ENCODE peak calls at places on chromosome X, in ten cellular contexts. N is type B pancreatic cell, V is stromal cell of bone marrow, K is sciatic nerve, E is glutamatergic neuron, Z is T-helper 2 cell, P is NCI-H1105, H is LoVo, Y is fibroblast of the conjunctiva, R is germinal center. J is an unnamed sample.

GRCh38 chrX:1534321-1535168 is 2.4 kb downstream of the P2RY8 start:
- DNase-seq in N (peak), V (no peak), K (no peak), E (no peak), Z (no peak), P (no peak), H (no peak), Y (no peak), R (no peak), J (no peak)

GRCh38 chrX:134713618-134714107 is 55.4 kb upstream of the PLAC1 start:
- DNase-seq in N (no peak), V (no peak), K (no peak), E (no peak), Z (no peak), P (no peak), H (no peak), Y (no peak), R (no peak), J (no peak)

GRCh38 chrX:83819304-83819703 is 41.6 kb upstream of the CYLC1 start:
- DNase-seq in N (no peak), V (no peak), K (no peak), E (no peak), Z (no peak), P (no peak), H (no peak), Y (no peak), R (no peak), J (peak)

GRCh38 chrX:24268786-24269185 is 45.1 kb downstream of the SUPT20HL2 start:
- DNase-seq in N (no peak), V (no peak), K (no peak), E (no peak), Z (no peak), P (no peak), H (no peak), Y (no peak), R (no peak), J (no peak)

GRCh38 chrX:94831364-94831763 is 1157.4 kb downstream of the FAM133A start:
- DNase-seq in N (no peak), V (no peak), K (no peak), E (no peak), Z (no peak), P (no peak), H (peak), Y (no peak), R (no peak), J (no peak)

GRCh38 chrX:1442724-1443367 is 9.9 kb downstream of the ASMTL start:
- DNase-seq in N (peak), V (no peak), K (peak), E (no peak), Z (no peak), P (no peak), H (no peak), Y (no peak), R (no peak), J (no peak)

GRCh38 chrX:15686818-15687685 is 22.4 kb upstream of the CLTRN start:
- DNase-seq in N (no peak), V (peak), K (no peak), E (peak), Z (peak), P (peak), H (peak), Y (peak), R (peak), J (no peak)

GRCh38 chrX:1592128-1592862 is 891 bp downstream of the AKAP17A start:
- DNase-seq in N (no peak), V (no peak), K (no peak), E (no peak), Z (no peak), P (no peak), H (no peak), Y (no peak), R (peak), J (no peak)

GRCh38 chrX:108199691-108200090 is 108.1 kb downstream of the ATG4A start:
- DNase-seq in N (no peak), V (no peak), K (no peak), E (peak), Z (no peak), P (peak), H (peak), Y (no peak), R (no peak), J (peak)

GRCh38 chrX:19007011-19007410 is 23.1 kb upstream of the PHKA2 start:
- DNase-seq in N (no peak), V (no peak), K (no peak), E (no peak), Z (no peak), P (no peak), H (no peak), Y (no peak), R (no peak), J (no peak)

GRCh38 chrX:40169193-40170086 is 71.7 kb upstream of the BCOR start:
- DNase-seq in N (no peak), V (no peak), K (peak), E (peak), Z (peak), P (peak), H (peak), Y (peak), R (peak), J (no peak)

GRCh38 chrX:86148024-86148511 is at the start of gene DACH2:
- DNase-seq in N (peak), V (no peak), K (peak), E (peak), Z (peak), P (no peak), H (no peak), Y (peak), R (peak), J (no peak)

GRCh38 chrX:154466036-154466435 is 8.0 kb downstream of the PLXNA3 start:
- DNase-seq in N (no peak), V (no peak), K (no peak), E (no peak), Z (no peak), P (no peak), H (no peak), Y (no peak), R (no peak), J (no peak)

GRCh38 chrX:39327255-39327654 is 526.0 kb downstream of the MID1IP1 start:
- DNase-seq in N (no peak), V (no peak), K (no peak), E (no peak), Z (no peak), P (no peak), H (no peak), Y (no peak), R (no peak), J (no peak)

GRCh38 chrX:40329616-40330015 is 231.9 kb upstream of the BCOR start:
- DNase-seq in N (no peak), V (no peak), K (no peak), E (no peak), Z (no peak), P (no peak), H (no peak), Y (no peak), R (no peak), J (no peak)

GRCh38 chrX:103918584-103919335 is 43.7 kb upstream of the TMSB15B start:
- DNase-seq in N (peak), V (peak), K (peak), E (peak), Z (peak), P (peak), H (no peak), Y (peak), R (peak), J (peak)

GRCh38 chrX:130994671-130995070 is 63.5 kb upstream of the ARHGAP36 start:
- DNase-seq in N (no peak), V (peak), K (no peak), E (peak), Z (no peak), P (peak), H (peak), Y (no peak), R (peak), J (no peak)

GRCh38 chrX:16278927-16279326 is 111.6 kb downstream of the MAGEB17 start:
- DNase-seq in N (no peak), V (no peak), K (no peak), E (no peak), Z (no peak), P (no peak), H (no peak), Y (no peak), R (no peak), J (no peak)

J was measured in H54.